ENCODE peak calls at places on chromosome X, in eight cellular contexts. M is colonic mucosa; Q is uterus; F is MM.1S; H is GM23338; O is aorta; G is tibial artery; C is CD4-positive, CD25-positive, alpha-beta regulatory T cell. Y is an unnamed sample. For H3K4me1, the result is how much of the 10 kb centered on the place peaks cover.

GRCh38 chrX:78527263-78527662 is 131.9 kb downstream of the RTL3 start:
- DNase-seq in M (no peak), Q (no peak), F (no peak), H (no peak), O (no peak), G (no peak), C (peak), Y (no peak)

GRCh38 chrX:128106630-128107029 is 54.4 kb upstream of the ACTRT1 start:
- DNase-seq in M (no peak), Q (no peak), F (peak), H (peak), O (no peak), G (no peak), C (peak), Y (no peak)

GRCh38 chrX:45769919-45770582 is 569.4 kb upstream of the DIPK2B start:
- DNase-seq in M (peak), Q (peak), F (no peak), H (no peak), O (peak), G (peak), C (peak), Y (peak)

GRCh38 chrX:47584714-47585113 is 2.5 kb downstream of the TIMP1 start:
- DNase-seq in M (no peak), Q (no peak), F (no peak), H (no peak), O (no peak), G (no peak), C (no peak), Y (no peak)

GRCh38 chrX:150664290-150664689 is 28.9 kb upstream of the MTMR1 start:
- DNase-seq in M (no peak), Q (no peak), F (no peak), H (no peak), O (no peak), G (peak), C (no peak), Y (peak)

GRCh38 chrX:67543818-67544217 is at the start of gene AR:
- DNase-seq in M (peak), Q (peak), F (no peak), H (peak), O (peak), G (peak), C (no peak), Y (peak)

GRCh38 chrX:44096666-44097065 is 123.5 kb upstream of the NDP start:
- DNase-seq in M (no peak), Q (no peak), F (no peak), H (no peak), O (no peak), G (no peak), C (no peak), Y (no peak)

GRCh38 chrX:120791013-120791643 is 84.5 kb downstream of the CT47B1 start:
- DNase-seq in M (peak), Q (peak), F (no peak), H (no peak), O (peak), G (peak), C (no peak), Y (peak)

GRCh38 chrX:11420851-11421250 is 127.6 kb downstream of the AMELX start:
- DNase-seq in M (no peak), Q (no peak), F (no peak), H (no peak), O (no peak), G (no peak), C (no peak), Y (no peak)

GRCh38 chrX:54415534-54416350 is 24.5 kb upstream of the TSR2 start:
- DNase-seq in M (no peak), Q (no peak), F (no peak), H (peak), O (no peak), G (no peak), C (no peak), Y (no peak)
- H3K4me1 ChIP-seq in M (under half), Q (under half), F (under half), H (under half), O (under half), G (under half), C (under half), Y (under half)

GRCh38 chrX:30067677-30068076 is 147.7 kb upstream of the MAGEB2 start:
- DNase-seq in M (no peak), Q (no peak), F (no peak), H (no peak), O (no peak), G (no peak), C (no peak), Y (no peak)

GRCh38 chrX:30060718-30061117 is 154.6 kb upstream of the MAGEB2 start:
- DNase-seq in M (no peak), Q (no peak), F (no peak), H (peak), O (no peak), G (no peak), C (no peak), Y (no peak)

GRCh38 chrX:30065226-30065625 is 150.1 kb upstream of the MAGEB2 start:
- DNase-seq in M (no peak), Q (no peak), F (no peak), H (no peak), O (no peak), G (no peak), C (no peak), Y (no peak)
- H3K4me3 ChIP-seq in M (no peak), Q (no peak), F (no peak), H (no peak), O (no peak), G (no peak), C (no peak), Y (no peak)

GRCh38 chrX:10104958-10105658 is 51.7 kb upstream of the CLCN4 start:
- DNase-seq in M (no peak), Q (no peak), F (no peak), H (no peak), O (no peak), G (peak), C (no peak), Y (no peak)
- H3K4me1 ChIP-seq in M (under half), Q (under half), F (under half), H (under half), O (under half), G (under half), C (under half), Y (half or more)

GRCh38 chrX:125709074-125709473 is 389.4 kb downstream of the TEX13C start:
- DNase-seq in M (no peak), Q (no peak), F (no peak), H (no peak), O (no peak), G (no peak), C (no peak), Y (no peak)
- H3K4me3 ChIP-seq in M (no peak), Q (no peak), F (no peak), H (no peak), O (no peak), G (no peak), C (no peak), Y (no peak)

DNA sequence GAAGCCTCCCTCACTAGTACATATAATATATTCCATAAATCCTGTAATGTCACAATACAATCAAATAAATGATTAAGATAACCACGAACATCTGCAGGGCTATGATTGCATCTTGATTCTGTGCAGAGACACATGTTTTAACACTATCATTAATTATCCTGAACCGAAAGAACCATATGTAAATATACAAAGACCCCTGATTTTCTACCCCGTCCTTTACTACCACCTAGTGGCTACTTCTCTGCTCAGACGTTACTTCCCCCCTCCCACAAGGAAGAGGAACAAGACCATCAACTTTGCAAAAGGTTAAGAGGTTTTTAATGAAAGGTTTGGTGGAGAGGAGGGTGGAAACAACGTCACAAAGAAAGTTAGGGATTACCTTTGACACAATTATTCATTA is 134.0 kb downstream of the COL4A6 start:
- DNase-seq in M (no peak), Q (no peak), F (no peak), H (peak), O (no peak), G (no peak), C (peak), Y (no peak)
- H3K4me1 ChIP-seq in M (under half), Q (under half), F (under half), H (under half), O (under half), G (under half), C (under half), Y (under half)

GRCh38 chrX:40845331-40845911 is 110.1 kb upstream of the MED14 start:
- DNase-seq in M (no peak), Q (peak), F (no peak), H (peak), O (no peak), G (no peak), C (no peak), Y (peak)
- H3K4me3 ChIP-seq in M (no peak), Q (no peak), F (no peak), H (peak), O (no peak), G (no peak), C (no peak), Y (peak)

Y was measured in left ventricle myocardium inferior.